ENCODE peak calls at places on chromosome 19, in eight cellular contexts. One of them, this sample, is unnamed.

GRCh38 chr19:19618384-19619051 is at the start of gene PBX4:
- DNase-seq in body of pancreas: peak; percentile 90
- DNase-seq in K562: peak; percentile 98
- DNase-seq in ovary: peak; percentile 97
- DNase-seq in thyroid gland: peak; percentile 99
- DNase-seq in prostate gland: peak; percentile 94
- DNase-seq in tibial nerve: peak; percentile 89
- DNase-seq in stomach: peak; percentile 97
- DNase-seq in this sample: peak; percentile 89

GRCh38 chr19:56930647-56931592 is 90.4 kb upstream of the PEG3 start:
- DNase-seq in body of pancreas: no peak
- DNase-seq in K562: no peak
- DNase-seq in ovary: no peak
- DNase-seq in thyroid gland: no peak
- DNase-seq in prostate gland: no peak
- DNase-seq in tibial nerve: no peak
- DNase-seq in stomach: no peak
- DNase-seq in this sample: no peak

GRCh38 chr19:27776020-27776419 is 1436.9 kb downstream of the UQCRFS1 start:
- DNase-seq in body of pancreas: no peak
- DNase-seq in K562: peak; percentile 50
- DNase-seq in ovary: no peak
- DNase-seq in thyroid gland: no peak
- DNase-seq in prostate gland: no peak
- DNase-seq in tibial nerve: no peak
- DNase-seq in stomach: no peak
- DNase-seq in this sample: no peak

GRCh38 chr19:2609389-2610116 is 92.9 kb downstream of the GNG7 start:
- DNase-seq in body of pancreas: no peak
- DNase-seq in K562: no peak
- DNase-seq in ovary: peak; percentile 29
- DNase-seq in thyroid gland: no peak
- DNase-seq in prostate gland: no peak
- DNase-seq in tibial nerve: no peak
- DNase-seq in stomach: no peak
- DNase-seq in this sample: no peak

GRCh38 chr19:35719402-35720162 is 1.8 kb downstream of the KMT2B start:
- DNase-seq in body of pancreas: no peak
- DNase-seq in K562: no peak
- DNase-seq in ovary: no peak
- DNase-seq in thyroid gland: no peak
- DNase-seq in prostate gland: no peak
- DNase-seq in tibial nerve: no peak
- DNase-seq in stomach: no peak
- DNase-seq in this sample: no peak

GRCh38 chr19:49056101-49056901 is 1.2 kb downstream of the CGB7 start:
- DNase-seq in body of pancreas: peak; percentile 52
- DNase-seq in K562: peak; percentile 91
- DNase-seq in ovary: peak; percentile 65
- DNase-seq in thyroid gland: peak; percentile 48
- DNase-seq in prostate gland: peak; percentile 51
- DNase-seq in tibial nerve: peak; percentile 25
- DNase-seq in stomach: peak; percentile 60
- DNase-seq in this sample: peak; percentile 52

GRCh38 chr19:55652311-55653078 is 2.3 kb upstream of the U2AF2 start:
- DNase-seq in body of pancreas: no peak
- DNase-seq in K562: no peak
- DNase-seq in ovary: peak; percentile 70
- DNase-seq in thyroid gland: peak; percentile 38
- DNase-seq in prostate gland: no peak
- DNase-seq in tibial nerve: no peak
- DNase-seq in stomach: no peak
- DNase-seq in this sample: no peak

GRCh38 chr19:29815231-29815630 is 3.4 kb downstream of the CCNE1 start:
- DNase-seq in body of pancreas: no peak
- DNase-seq in K562: no peak
- DNase-seq in ovary: no peak
- DNase-seq in thyroid gland: no peak
- DNase-seq in prostate gland: no peak
- DNase-seq in tibial nerve: no peak
- DNase-seq in stomach: no peak
- DNase-seq in this sample: no peak

GRCh38 chr19:2271516-2272103 is 10.4 kb downstream of the PEAK3 start:
- DNase-seq in body of pancreas: no peak
- DNase-seq in K562: no peak
- DNase-seq in ovary: no peak
- DNase-seq in thyroid gland: no peak
- DNase-seq in prostate gland: no peak
- DNase-seq in tibial nerve: no peak
- DNase-seq in stomach: no peak
- DNase-seq in this sample: peak; percentile 59

GRCh38 chr19:31317542-31317941 is 31.7 kb downstream of the TSHZ3 start:
- DNase-seq in body of pancreas: no peak
- DNase-seq in K562: no peak
- DNase-seq in ovary: no peak
- DNase-seq in thyroid gland: no peak
- DNase-seq in prostate gland: no peak
- DNase-seq in tibial nerve: no peak
- DNase-seq in stomach: no peak
- DNase-seq in this sample: no peak

GRCh38 chr19:21468791-21469190 is 36.6 kb upstream of the ZNF429 start:
- DNase-seq in body of pancreas: peak; percentile 16
- DNase-seq in K562: no peak
- DNase-seq in ovary: no peak
- DNase-seq in thyroid gland: no peak
- DNase-seq in prostate gland: no peak
- DNase-seq in tibial nerve: no peak
- DNase-seq in stomach: no peak
- DNase-seq in this sample: no peak

GRCh38 chr19:56814656-56815055 is 25.9 kb downstream of the PEG3 start:
- DNase-seq in body of pancreas: no peak
- DNase-seq in K562: no peak
- DNase-seq in ovary: no peak
- DNase-seq in thyroid gland: no peak
- DNase-seq in prostate gland: no peak
- DNase-seq in tibial nerve: no peak
- DNase-seq in stomach: no peak
- DNase-seq in this sample: no peak

DNA sequence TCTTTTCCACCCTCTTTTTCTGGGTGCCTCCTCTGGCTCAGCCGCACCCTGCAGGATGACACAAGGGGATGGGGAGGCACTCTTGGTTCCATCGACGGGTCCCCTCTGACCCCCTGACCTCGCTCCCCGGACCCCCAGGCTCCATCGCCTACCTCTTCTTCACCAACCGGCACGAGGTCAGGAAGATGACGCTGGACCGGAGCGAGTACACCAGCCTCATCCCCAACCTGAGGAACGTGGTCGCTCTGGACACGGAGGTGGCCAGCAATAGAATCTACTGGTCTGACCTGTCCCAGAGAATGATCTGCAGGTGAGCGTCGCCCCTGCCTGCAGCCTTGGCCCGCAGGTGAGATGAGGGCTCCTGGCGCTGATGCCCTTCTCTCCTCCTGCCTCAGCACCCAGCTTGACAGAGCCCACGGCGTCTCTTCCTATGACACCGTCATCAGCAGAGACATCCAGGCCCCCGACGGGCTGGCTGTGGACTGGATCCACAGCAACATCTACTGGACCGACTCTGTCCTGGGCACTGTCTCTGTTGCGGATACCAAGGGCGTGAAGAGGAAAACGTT is 24.0 kb downstream of the LDLR start:
- DNase-seq in body of pancreas: no peak
- DNase-seq in K562: peak; percentile 20
- DNase-seq in ovary: no peak
- DNase-seq in thyroid gland: no peak
- DNase-seq in prostate gland: no peak
- DNase-seq in tibial nerve: no peak
- DNase-seq in stomach: no peak
- DNase-seq in this sample: no peak
- TF ChIP-seq CTCF in body of pancreas: no peak
- TF ChIP-seq CTCF in K562: no peak
- TF ChIP-seq CTCF in ovary: no peak
- TF ChIP-seq CTCF in thyroid gland: no peak
- TF ChIP-seq CTCF in prostate gland: no peak
- TF ChIP-seq CTCF in tibial nerve: no peak
- TF ChIP-seq CTCF in stomach: no peak
- TF ChIP-seq CTCF in this sample: no peak

GRCh38 chr19:40279761-40280607 is 5.2 kb downstream of the AKT2 start:
- DNase-seq in body of pancreas: no peak
- DNase-seq in K562: no peak
- DNase-seq in ovary: no peak
- DNase-seq in thyroid gland: peak; percentile 42
- DNase-seq in prostate gland: no peak
- DNase-seq in tibial nerve: no peak
- DNase-seq in stomach: no peak
- DNase-seq in this sample: no peak
- TF ChIP-seq POLR2A in body of pancreas: no peak
- TF ChIP-seq POLR2A in K562: no peak
- TF ChIP-seq POLR2A in ovary: no peak
- TF ChIP-seq POLR2A in thyroid gland: no peak
- TF ChIP-seq POLR2A in prostate gland: no peak
- TF ChIP-seq POLR2A in tibial nerve: no peak
- TF ChIP-seq POLR2A in stomach: no peak
- TF ChIP-seq POLR2A in this sample: no peak

GRCh38 chr19:7925171-7925837 is 631 bp downstream of the CTXN1 start:
- DNase-seq in body of pancreas: peak; percentile 62
- DNase-seq in K562: peak; percentile 76
- DNase-seq in ovary: peak; percentile 87
- DNase-seq in thyroid gland: peak; percentile 55
- DNase-seq in prostate gland: peak; percentile 37
- DNase-seq in tibial nerve: no peak
- DNase-seq in stomach: peak; percentile 68
- DNase-seq in this sample: peak; percentile 64

GRCh38 chr19:7926021-7926726 is at the start of gene CTXN1:
- DNase-seq in body of pancreas: peak; percentile 79
- DNase-seq in K562: peak; percentile 87
- DNase-seq in ovary: peak; percentile 90
- DNase-seq in thyroid gland: peak; percentile 68
- DNase-seq in prostate gland: peak; percentile 69
- DNase-seq in tibial nerve: peak; percentile 58
- DNase-seq in stomach: peak; percentile 79
- DNase-seq in this sample: peak; percentile 69

GRCh38 chr19:7927605-7928333 is 1.8 kb upstream of the CTXN1 start:
- DNase-seq in body of pancreas: peak; percentile 16
- DNase-seq in K562: no peak
- DNase-seq in ovary: peak; percentile 62
- DNase-seq in thyroid gland: no peak
- DNase-seq in prostate gland: no peak
- DNase-seq in tibial nerve: no peak
- DNase-seq in stomach: no peak
- DNase-seq in this sample: no peak

GRCh38 chr19:7928334-7928706 is 2.4 kb upstream of the CTXN1 start:
- DNase-seq in body of pancreas: no peak
- DNase-seq in K562: no peak
- DNase-seq in ovary: peak; percentile 52
- DNase-seq in thyroid gland: no peak
- DNase-seq in prostate gland: no peak
- DNase-seq in tibial nerve: no peak
- DNase-seq in stomach: no peak
- DNase-seq in this sample: no peak

DNA sequence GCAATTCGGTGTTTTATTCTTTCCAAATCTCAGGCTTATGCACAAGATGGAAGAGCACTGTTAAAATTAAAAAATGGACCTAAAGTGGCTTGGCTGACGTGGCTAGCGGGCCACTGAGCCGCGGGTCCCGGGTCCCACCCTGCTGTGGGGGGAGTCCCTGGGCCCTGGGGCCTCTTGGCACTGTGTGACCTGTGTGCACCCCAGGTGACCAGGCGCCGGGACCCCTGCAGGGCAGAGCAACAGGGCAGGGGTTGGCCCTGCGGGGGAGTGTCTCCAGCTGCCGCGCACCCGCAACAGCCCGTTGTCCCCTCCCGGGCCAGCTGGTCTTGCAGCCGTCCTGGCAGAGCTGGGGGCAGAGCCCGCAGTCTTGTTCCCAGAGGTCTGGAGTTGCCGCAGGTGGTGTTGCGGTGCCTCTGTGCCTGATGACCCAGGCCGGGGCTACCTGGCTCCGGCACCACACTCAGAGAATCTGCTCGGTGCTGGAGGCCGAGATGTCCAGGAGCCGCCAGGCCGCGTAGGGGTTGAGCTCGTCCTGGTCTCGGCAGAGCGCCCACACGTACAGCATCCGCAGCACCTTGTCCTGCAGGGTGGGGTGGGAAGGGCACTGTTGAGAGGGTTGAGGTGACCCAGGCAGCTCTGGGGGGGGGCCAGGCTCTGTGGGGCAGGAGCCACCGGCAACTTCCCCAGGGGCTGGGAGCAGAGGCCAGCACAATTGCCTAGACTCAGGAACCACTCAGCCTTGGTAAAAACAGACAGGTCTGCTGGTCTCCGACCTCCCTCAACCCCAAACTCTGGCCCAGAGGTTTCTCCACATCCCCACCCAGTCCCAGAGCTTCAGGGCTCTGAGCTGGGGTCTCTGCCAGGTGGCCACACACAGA is 1.0 kb upstream of the CTXN1 start:
- DNase-seq in body of pancreas: peak; percentile 18
- DNase-seq in K562: no peak
- DNase-seq in ovary: peak; percentile 67
- DNase-seq in thyroid gland: peak; percentile 20
- DNase-seq in prostate gland: no peak
- DNase-seq in tibial nerve: no peak
- DNase-seq in stomach: no peak
- DNase-seq in this sample: peak; percentile 11
- H3K4me1 ChIP-seq in body of pancreas: peaks cover 31% of the 10 kb centered on the region
- H3K4me1 ChIP-seq in K562: peaks cover 11% of the 10 kb centered on the region
- H3K4me1 ChIP-seq in ovary: peaks cover 35% of the 10 kb centered on the region
- H3K4me1 ChIP-seq in thyroid gland: peaks cover 8% of the 10 kb centered on the region
- H3K4me1 ChIP-seq in prostate gland: peaks cover 17% of the 10 kb centered on the region
- H3K4me1 ChIP-seq in tibial nerve: peaks cover 28% of the 10 kb centered on the region
- H3K4me1 ChIP-seq in stomach: peaks cover 84% of the 10 kb centered on the region
- H3K4me1 ChIP-seq in this sample: peaks cover 46% of the 10 kb centered on the region

DNA sequence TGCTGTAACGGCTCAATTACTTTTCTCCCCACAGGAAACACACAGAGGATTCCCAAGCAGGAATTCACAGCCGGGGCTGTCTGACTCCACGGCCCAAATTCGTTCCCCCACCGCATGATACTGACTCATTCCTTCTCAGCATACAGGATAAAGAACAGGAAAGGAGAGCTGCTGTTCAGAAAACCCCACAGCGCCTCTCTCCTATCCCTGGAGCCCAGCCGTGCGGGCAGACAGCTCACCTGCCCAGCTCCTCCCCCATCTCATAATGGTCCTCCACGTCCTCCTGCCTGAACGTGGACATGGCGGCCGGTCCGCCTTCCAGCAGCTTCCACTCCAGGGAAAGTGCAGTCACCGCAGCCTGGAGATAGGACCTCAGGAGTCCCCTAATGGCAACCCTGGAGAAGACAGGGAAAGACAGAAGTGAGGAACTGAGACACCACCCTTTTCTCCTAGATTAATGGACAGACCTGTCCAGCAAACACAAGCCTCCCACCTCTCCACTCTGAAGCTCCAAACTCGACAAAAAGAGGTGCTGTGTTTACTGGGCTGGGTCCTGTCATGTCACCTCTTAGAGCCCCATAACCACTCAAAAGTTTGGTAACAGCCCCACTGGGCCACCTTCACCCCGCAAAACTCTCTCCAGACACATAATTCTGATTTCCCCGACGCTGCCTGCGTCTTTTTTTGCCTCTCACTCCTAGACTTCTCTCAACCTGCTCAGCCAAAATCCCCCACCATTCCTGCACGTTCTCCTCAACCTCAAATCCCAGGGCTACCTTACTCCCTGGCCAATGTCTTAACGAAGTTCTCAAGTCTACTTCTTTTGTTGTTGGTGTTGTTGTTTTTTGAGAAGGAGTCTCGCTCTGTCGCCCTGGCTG is 1.2 kb downstream of the DAPK3 start:
- DNase-seq in body of pancreas: no peak
- DNase-seq in K562: no peak
- DNase-seq in ovary: peak; percentile 55
- DNase-seq in thyroid gland: no peak
- DNase-seq in prostate gland: no peak
- DNase-seq in tibial nerve: no peak
- DNase-seq in stomach: peak; percentile 57
- DNase-seq in this sample: no peak
- TF ChIP-seq CTCF in body of pancreas: no peak
- TF ChIP-seq CTCF in K562: peak; percentile 36
- TF ChIP-seq CTCF in ovary: no peak
- TF ChIP-seq CTCF in thyroid gland: no peak
- TF ChIP-seq CTCF in prostate gland: no peak
- TF ChIP-seq CTCF in tibial nerve: no peak
- TF ChIP-seq CTCF in stomach: no peak
- TF ChIP-seq CTCF in this sample: no peak

This sample was measured in heart left ventricle.